ENCODE peak calls at places on chromosomes 11 and 22, in ten cellular contexts. N is GM19239; J is SJSA1; X is NCI-H345; H is DMS153; Q is CD4-positive, CD25-positive, alpha-beta regulatory T cell; P is activated T-helper 1 cell treated with Interleukin-2 at 50 U/mL for 16 hours; K is HuH-7; W is SW480; F is stimulated activated CD4-positive, alpha-beta T cell treated with anti-CD3 and anti-CD28 coated beads, TNF-alpha, amount 100 ng/mL, for 24 hours. L is an unnamed sample.

GRCh38 chr11:17598700-17599459 is 51.8 kb downstream of the OTOG start:
- DNase-seq in N (peak; percentile 74), J (peak; percentile 78), X (peak; percentile 72), H (peak; percentile 20), Q (peak; percentile 25), P (peak; percentile 30), K (peak; percentile 74), W (peak; percentile 39), F (peak; percentile 37), L (no peak)

GRCh38 chr11:47099213-47099917 is 77.3 kb downstream of the ARFGAP2 start:
- DNase-seq in N (no peak), J (no peak), X (peak; percentile 24), H (peak; percentile 61), Q (no peak), P (no peak), K (peak; percentile 39), W (peak; percentile 41), F (no peak), L (peak; percentile 55)

GRCh38 chr11:68314886-68315580 is 2.6 kb downstream of the LRP5 start:
- DNase-seq in N (no peak), J (peak; percentile 58), X (no peak), H (no peak), Q (no peak), P (no peak), K (peak; percentile 92), W (peak; percentile 66), F (no peak), L (no peak)

GRCh38 chr11:64360403-64360980 is 1.5 kb downstream of the RPS6KA4 start:
- DNase-seq in N (no peak), J (peak; percentile 47), X (no peak), H (no peak), Q (no peak), P (no peak), K (no peak), W (no peak), F (no peak), L (no peak)

GRCh38 chr11:110095554-110095953 is 2.4 kb downstream of the ZC3H12C start:
- DNase-seq in N (no peak), J (no peak), X (no peak), H (no peak), Q (no peak), P (no peak), K (no peak), W (no peak), F (no peak), L (no peak)

GRCh38 chr11:100687032-100687629 is at the start of gene ARHGAP42:
- DNase-seq in N (peak; percentile 58), J (peak; percentile 63), X (no peak), H (no peak), Q (no peak), P (no peak), K (peak; percentile 72), W (peak; percentile 77), F (no peak), L (no peak)

GRCh38 chr11:73995731-73996130 is 13.1 kb upstream of the UCP2 start:
- DNase-seq in N (no peak), J (no peak), X (no peak), H (no peak), Q (peak; percentile 33), P (no peak), K (no peak), W (no peak), F (no peak), L (no peak)

GRCh38 chr11:109037856-109038780 is 373.2 kb downstream of the DDX10 start:
- DNase-seq in N (no peak), J (peak; percentile 39), X (no peak), H (no peak), Q (no peak), P (no peak), K (no peak), W (no peak), F (no peak), L (no peak)

GRCh38 chr11:134339756-134340155 is 8.0 kb downstream of the GLB1L2 start:
- DNase-seq in N (no peak), J (no peak), X (no peak), H (no peak), Q (no peak), P (no peak), K (no peak), W (peak; percentile 59), F (no peak), L (no peak)

GRCh38 chr22:40258463-40259046 is 80.8 kb downstream of the TNRC6B start:
- DNase-seq in N (no peak), J (no peak), X (no peak), H (no peak), Q (no peak), P (no peak), K (no peak), W (peak; percentile 60), F (no peak), L (no peak)

GRCh38 chr11:77299528-77299993 is 1.9 kb downstream of the GDPD4 start:
- DNase-seq in N (no peak), J (no peak), X (peak; percentile 77), H (peak; percentile 93), Q (no peak), P (no peak), K (peak; percentile 17), W (peak; percentile 82), F (no peak), L (peak; percentile 41)

GRCh38 chr11:27372159-27372558 is 9.1 kb upstream of the CCDC34 start:
- DNase-seq in N (no peak), J (no peak), X (no peak), H (no peak), Q (no peak), P (no peak), K (no peak), W (no peak), F (no peak), L (no peak)

GRCh38 chr11:132231656-132232173 is 861.3 kb downstream of the NTM start:
- DNase-seq in N (no peak), J (no peak), X (no peak), H (no peak), Q (no peak), P (no peak), K (no peak), W (no peak), F (no peak), L (no peak)

GRCh38 chr11:108472681-108473080 is 5.4 kb upstream of the C11orf65 start:
- DNase-seq in N (no peak), J (no peak), X (no peak), H (no peak), Q (no peak), P (no peak), K (no peak), W (no peak), F (no peak), L (no peak)

GRCh38 chr11:662689-663274 is 25.7 kb downstream of the DRD4 start:
- DNase-seq in N (no peak), J (peak; percentile 58), X (no peak), H (peak; percentile 2), Q (peak; percentile 12), P (no peak), K (peak; percentile 92), W (peak; percentile 22), F (peak; percentile 6), L (peak; percentile 1)

GRCh38 chr22:41367680-41368542 is 13.8 kb upstream of the TEF start:
- DNase-seq in N (no peak), J (no peak), X (no peak), H (peak; percentile 25), Q (no peak), P (no peak), K (no peak), W (peak; percentile 52), F (no peak), L (no peak)

GRCh38 chr11:45685976-45686375 is 20.6 kb upstream of the CHST1 start:
- DNase-seq in N (no peak), J (no peak), X (no peak), H (no peak), Q (no peak), P (no peak), K (no peak), W (no peak), F (no peak), L (no peak)

GRCh38 chr11:2806351-2807058 is 79.1 kb downstream of the CDKN1C start:
- DNase-seq in N (no peak), J (peak; percentile 47), X (no peak), H (no peak), Q (peak; percentile 0), P (no peak), K (no peak), W (no peak), F (no peak), L (no peak)

GRCh38 chr11:32430586-32431357 is 4.6 kb downstream of the WT1 start:
- DNase-seq in N (no peak), J (no peak), X (no peak), H (no peak), Q (no peak), P (no peak), K (no peak), W (no peak), F (no peak), L (no peak)

GRCh38 chr11:80846442-80846841 is 1405.6 kb upstream of the TENM4 start:
- DNase-seq in N (no peak), J (no peak), X (no peak), H (no peak), Q (no peak), P (no peak), K (no peak), W (no peak), F (no peak), L (no peak)

GRCh38 chr22:50544746-50545253 is 899 bp upstream of the KLHDC7B start:
- DNase-seq in N (no peak), J (no peak), X (no peak), H (no peak), Q (no peak), P (no peak), K (no peak), W (no peak), F (no peak), L (no peak)

GRCh38 chr11:67238894-67239794 is 27.1 kb upstream of the GRK2 start:
- DNase-seq in N (no peak), J (no peak), X (no peak), H (no peak), Q (no peak), P (no peak), K (no peak), W (no peak), F (no peak), L (no peak)

GRCh38 chr11:102580185-102580951 is 44.8 kb downstream of the MMP20 start:
- DNase-seq in N (no peak), J (no peak), X (no peak), H (no peak), Q (no peak), P (no peak), K (no peak), W (no peak), F (no peak), L (no peak)

GRCh38 chr11:76658651-76659650 is 11.6 kb downstream of the LRRC32 start:
- DNase-seq in N (no peak), J (no peak), X (no peak), H (no peak), Q (no peak), P (no peak), K (no peak), W (no peak), F (no peak), L (no peak)

GRCh38 chr22:45812910-45813309 is 141.3 kb downstream of the ATXN10 start:
- DNase-seq in N (no peak), J (no peak), X (no peak), H (no peak), Q (no peak), P (no peak), K (no peak), W (peak; percentile 44), F (no peak), L (no peak)

GRCh38 chr11:106594751-106595351 is 423.4 kb downstream of the GUCY1A2 start:
- DNase-seq in N (no peak), J (no peak), X (peak; percentile 9), H (peak; percentile 7), Q (no peak), P (no peak), K (no peak), W (peak; percentile 59), F (no peak), L (no peak)

L was measured in NCI-H2029 treated with DMSO at 0.1 percent for 48 hours.